ENCODE peak calls at places on chromosomes 6 and 20, in nine cellular contexts. Q is uterus, F is cardiac muscle cell, N is PC-3, G is RWPE2, W is gastrocnemius medialis, C is ovary, E is thyroid gland, K is PC-9. P is an unnamed sample.
A peak's percentile ranks its signal among the peaks of the same experiment; 100 is the strongest.

GRCh38 chr6:169832247-169832948 is 81.0 kb downstream of the ERMARD start:
- DNase-seq in Q (no peak), F (no peak), N (peak; percentile 11), G (no peak), W (no peak), C (no peak), E (no peak), K (no peak), P (no peak)

GRCh38 chr20:1833728-1834726 is 61.2 kb upstream of the SIRPA start:
- DNase-seq in Q (no peak), F (peak; percentile 60), N (no peak), G (no peak), W (no peak), C (no peak), E (no peak), K (no peak), P (no peak)

GRCh38 chr20:46013826-46014516 is 5.3 kb downstream of the MMP9 start:
- DNase-seq in Q (no peak), F (peak; percentile 69), N (peak; percentile 82), G (peak; percentile 88), W (no peak), C (peak; percentile 70), E (peak; percentile 52), K (peak; percentile 71), P (no peak)

GRCh38 chr6:217048-217659 is 75.1 kb upstream of the DUSP22 start:
- DNase-seq in Q (no peak), F (peak; percentile 15), N (no peak), G (no peak), W (no peak), C (no peak), E (no peak), K (peak; percentile 5), P (no peak)

GRCh38 chr20:59222982-59223610 is 59.5 kb downstream of the ZNF831 start:
- DNase-seq in Q (no peak), F (peak; percentile 21), N (peak; percentile 40), G (no peak), W (no peak), C (no peak), E (peak; percentile 38), K (no peak), P (no peak)

GRCh38 chr6:56517155-56517745 is 125.4 kb downstream of the DST start:
- DNase-seq in Q (no peak), F (no peak), N (no peak), G (no peak), W (no peak), C (no peak), E (no peak), K (no peak), P (no peak)

GRCh38 chr6:45461486-45461885 is 83.8 kb upstream of the SUPT3H start:
- DNase-seq in Q (no peak), F (no peak), N (no peak), G (no peak), W (no peak), C (no peak), E (no peak), K (no peak), P (no peak)

GRCh38 chr6:108115598-108116058 is 41.1 kb upstream of the OSTM1 start:
- DNase-seq in Q (no peak), F (peak; percentile 46), N (peak; percentile 65), G (no peak), W (no peak), C (peak; percentile 54), E (peak; percentile 74), K (peak; percentile 56), P (peak; percentile 26)

GRCh38 chr6:29705389-29706231 is 17.6 kb upstream of the HLA-F start:
- DNase-seq in Q (peak; percentile 40), F (peak; percentile 69), N (peak; percentile 78), G (no peak), W (no peak), C (no peak), E (peak; percentile 22), K (peak; percentile 47), P (no peak)

GRCh38 chr6:40391086-40391485 is 196.1 kb downstream of the LRFN2 start:
- DNase-seq in Q (no peak), F (no peak), N (no peak), G (no peak), W (no peak), C (no peak), E (no peak), K (no peak), P (no peak)

GRCh38 chr6:46014511-46015118 is 1.0 kb downstream of the CLIC5 start:
- DNase-seq in Q (no peak), F (peak; percentile 63), N (no peak), G (no peak), W (peak; percentile 62), C (no peak), E (peak; percentile 57), K (no peak), P (no peak)

GRCh38 chr20:50645253-50646068 is 45.9 kb downstream of the RIPOR3 start:
- DNase-seq in Q (peak; percentile 88), F (peak; percentile 60), N (peak; percentile 99), G (peak; percentile 100), W (peak; percentile 67), C (peak; percentile 95), E (no peak), K (peak; percentile 97), P (peak; percentile 81)

GRCh38 chr6:134850906-134851305 is 99.0 kb downstream of the ALDH8A1 start:
- DNase-seq in Q (peak; percentile 29), F (no peak), N (no peak), G (no peak), W (no peak), C (no peak), E (no peak), K (no peak), P (no peak)

GRCh38 chr20:24421071-24421470 is 48.4 kb upstream of the SYNDIG1 start:
- DNase-seq in Q (no peak), F (no peak), N (no peak), G (no peak), W (no peak), C (no peak), E (no peak), K (no peak), P (no peak)

GRCh38 chr6:129713806-129714338 is 3.9 kb upstream of the ARHGAP18 start:
- DNase-seq in Q (no peak), F (no peak), N (no peak), G (no peak), W (no peak), C (no peak), E (no peak), K (no peak), P (no peak)

GRCh38 chr20:44747166-44748004 is 1.7 kb downstream of the KCNK15 start:
- DNase-seq in Q (peak; percentile 75), F (peak; percentile 84), N (peak; percentile 97), G (peak; percentile 97), W (peak; percentile 28), C (peak; percentile 86), E (peak; percentile 95), K (peak; percentile 93), P (peak; percentile 90)

GRCh38 chr6:10033223-10033829 is 381.5 kb downstream of the TFAP2A start:
- DNase-seq in Q (no peak), F (no peak), N (peak; percentile 53), G (no peak), W (no peak), C (no peak), E (peak; percentile 2), K (peak; percentile 71), P (no peak)

DNA sequence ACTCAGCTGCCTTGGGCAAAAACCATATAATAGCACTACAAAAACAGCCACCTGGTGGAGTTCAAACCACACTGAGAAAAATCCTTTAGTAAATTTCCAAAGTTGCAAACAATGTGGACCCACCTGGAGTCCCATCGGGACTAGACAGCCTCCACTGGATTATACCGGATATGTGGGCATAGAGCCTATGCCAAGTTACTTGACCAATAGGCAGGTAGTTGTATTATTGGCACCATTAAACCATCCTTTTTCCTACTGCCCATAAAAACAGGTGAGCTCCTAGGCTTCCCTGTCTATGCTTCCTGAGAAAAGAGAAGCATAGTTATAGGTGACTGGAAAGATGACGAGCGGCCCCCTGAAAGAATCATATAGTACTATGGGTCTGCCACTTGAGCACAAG is 51.7 kb upstream of the ADGRF4 start:
- DNase-seq in Q (no peak), F (no peak), N (peak; percentile 41), G (no peak), W (no peak), C (no peak), E (no peak), K (no peak), P (no peak)
- TF ChIP-seq CTCF in Q (no peak), F (no peak), N (peak; percentile 48), G (peak; percentile 31), W (no peak), C (no peak), E (no peak), K (no peak), P (no peak)

GRCh38 chr20:63021356-63022321 is 14.9 kb upstream of the BHLHE23 start:
- DNase-seq in Q (no peak), F (no peak), N (no peak), G (peak; percentile 81), W (no peak), C (peak; percentile 25), E (no peak), K (no peak), P (no peak)
- H3K27me3 ChIP-seq in Q (peaks cover 30% of the 10 kb centered on the region), F (peaks cover 8% of the 10 kb centered on the region), N (peaks cover 85% of the 10 kb centered on the region), G (peaks cover 99% of the 10 kb centered on the region), W (peaks cover 61% of the 10 kb centered on the region), C (no peaks in the 10 kb centered on the region), E (peaks cover 8% of the 10 kb centered on the region), K (peaks cover 98% of the 10 kb centered on the region), P (no peaks in the 10 kb centered on the region)

DNA sequence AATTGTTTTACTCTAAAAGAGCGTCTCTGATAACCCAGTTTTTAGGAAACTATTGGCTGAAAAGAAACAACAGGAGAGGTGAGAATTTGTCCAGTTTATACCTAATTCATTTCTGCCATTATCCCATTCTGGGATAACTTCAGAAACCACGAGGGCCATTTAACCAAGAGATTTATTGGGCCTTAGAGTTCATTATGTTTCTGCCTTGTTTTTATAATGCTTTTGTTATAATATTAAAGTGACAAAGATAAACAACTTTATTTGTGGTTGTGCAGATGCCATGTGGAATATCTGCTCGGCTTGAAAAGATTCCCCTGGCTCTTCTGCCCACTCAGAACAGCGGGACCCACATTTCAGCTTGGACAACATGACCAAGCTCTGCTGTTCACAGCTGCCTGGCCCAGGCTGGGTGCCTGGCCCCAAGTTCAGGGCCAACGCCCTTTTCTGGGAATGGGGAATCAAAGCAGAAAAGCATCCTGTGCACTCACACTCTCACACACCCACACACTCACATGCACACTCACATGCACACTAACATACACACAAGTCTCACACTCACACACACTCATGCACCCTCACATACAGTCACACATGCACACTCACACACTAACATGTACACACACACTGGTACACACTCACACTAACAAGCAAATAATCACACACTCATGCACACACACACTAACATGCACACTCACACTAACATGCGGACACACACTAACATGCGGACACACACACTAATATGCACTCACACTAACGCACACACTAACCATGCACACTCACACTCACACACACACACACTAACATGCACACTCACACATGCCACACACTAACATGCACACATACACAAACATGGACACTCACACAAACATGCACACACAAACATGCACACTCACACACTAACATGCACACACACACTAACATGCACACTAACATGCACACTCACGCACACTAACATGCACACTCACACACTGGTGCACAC is 86.7 kb upstream of the NEDD9 start:
- DNase-seq in Q (no peak), F (no peak), N (no peak), G (no peak), W (no peak), C (no peak), E (no peak), K (peak; percentile 13), P (no peak)
- H3K27ac ChIP-seq in Q (peak overlapping the region; percentile 92), F (no peak overlapping the region), N (peak overlapping the region; percentile 89), G (peak overlapping the region; percentile 88), W (peak overlapping the region; percentile 52), C (no peak overlapping the region), E (peak overlapping the region; percentile 45), K (peak overlapping the region; percentile 85), P (peak overlapping the region; percentile 57)

GRCh38 chr20:41853803-41854202 is 235.6 kb upstream of the CHD6 start:
- DNase-seq in Q (no peak), F (no peak), N (no peak), G (no peak), W (no peak), C (no peak), E (no peak), K (no peak), P (no peak)

GRCh38 chr20:41848180-41848579 is 230.0 kb upstream of the CHD6 start:
- DNase-seq in Q (no peak), F (no peak), N (peak; percentile 26), G (no peak), W (no peak), C (no peak), E (no peak), K (no peak), P (no peak)
- TF ChIP-seq CTCF in Q (no peak), F (no peak), N (peak; percentile 26), G (peak; percentile 27), W (no peak), C (no peak), E (no peak), K (peak; percentile 41), P (no peak)

P was measured in tibial artery.